ENCODE peak calls at places on chromosomes 11 and 22, in five cellular contexts. Y, B, Q, P and M are unnamed samples.

GRCh38 chr11:63840356-63841060 is 1.6 kb downstream of the MARK2 start:
- DNase-seq in Y (no peak), B (peak), Q (no peak), P (no peak), M (peak)

GRCh38 chr11:10581481-10582019 is 13.1 kb upstream of the LYVE1 start:
- DNase-seq in Y (no peak), B (peak), Q (peak), P (peak), M (peak)

GRCh38 chr11:94933225-94934130 is 39.9 kb downstream of the CWC15 start:
- DNase-seq in Y (peak), B (peak), Q (no peak), P (peak), M (no peak)

GRCh38 chr11:98107736-98108135 is 913.0 kb upstream of the CNTN5 start:
- DNase-seq in Y (peak), B (no peak), Q (no peak), P (no peak), M (no peak)

GRCh38 chr11:79025622-79026021 is 415.2 kb downstream of the TENM4 start:
- DNase-seq in Y (peak), B (no peak), Q (no peak), P (no peak), M (no peak)

GRCh38 chr11:108239076-108239475 is 16.2 kb downstream of the ATM start:
- DNase-seq in Y (no peak), B (no peak), Q (no peak), P (no peak), M (no peak)

GRCh38 chr11:15975742-15976141 is 380.6 kb downstream of the SOX6 start:
- DNase-seq in Y (no peak), B (no peak), Q (no peak), P (no peak), M (no peak)

GRCh38 chr11:120134931-120135228 is 3.0 kb downstream of the TRIM29 start:
- DNase-seq in Y (no peak), B (no peak), Q (peak), P (no peak), M (no peak)

GRCh38 chr11:76288166-76288978 is 82.1 kb upstream of the WNT11 start:
- DNase-seq in Y (no peak), B (no peak), Q (no peak), P (no peak), M (no peak)

GRCh38 chr22:30423296-30423958 is 2.1 kb upstream of the MTFP1 start:
- DNase-seq in Y (no peak), B (peak), Q (peak), P (no peak), M (no peak)

GRCh38 chr11:76242004-76242779 is 35.9 kb upstream of the WNT11 start:
- DNase-seq in Y (no peak), B (no peak), Q (peak), P (no peak), M (no peak)

GRCh38 chr11:122633219-122633829 is 22.2 kb upstream of the UBASH3B start:
- DNase-seq in Y (peak), B (peak), Q (no peak), P (peak), M (peak)

GRCh38 chr11:135027461-135027860 is 615.4 kb upstream of the B3GAT1 start:
- DNase-seq in Y (peak), B (peak), Q (no peak), P (no peak), M (peak)

GRCh38 chr22:41447435-41448188 is 1.0 kb upstream of the TOB2 start:
- DNase-seq in Y (peak), B (peak), Q (peak), P (peak), M (peak)

GRCh38 chr11:67697846-67698245 is 23.4 kb upstream of the ALDH3B2 start:
- DNase-seq in Y (no peak), B (no peak), Q (no peak), P (no peak), M (no peak)

GRCh38 chr11:69173925-69174591 is 18.3 kb downstream of the SMIM38 start:
- DNase-seq in Y (peak), B (peak), Q (no peak), P (peak), M (peak)

GRCh38 chr11:62573006-62573591 is 592 bp downstream of the EEF1G start:
- DNase-seq in Y (no peak), B (no peak), Q (no peak), P (no peak), M (peak)

GRCh38 chr11:10414181-10414580 is 40.9 kb upstream of the AMPD3 start:
- DNase-seq in Y (no peak), B (no peak), Q (no peak), P (no peak), M (no peak)

GRCh38 chr11:58658553-58659080 is 36.2 kb downstream of the CNTF start:
- DNase-seq in Y (no peak), B (peak), Q (no peak), P (no peak), M (peak)

GRCh38 chr11:111838054-111838453 is 33.3 kb downstream of the ALG9 start:
- DNase-seq in Y (no peak), B (no peak), Q (no peak), P (no peak), M (no peak)

GRCh38 chr11:74330065-74330858 is 18.8 kb upstream of the P4HA3 start:
- DNase-seq in Y (peak), B (peak), Q (no peak), P (peak), M (peak)

GRCh38 chr11:30855383-30856006 is 269.3 kb upstream of the MPPED2 start:
- DNase-seq in Y (peak), B (no peak), Q (no peak), P (no peak), M (peak)

DNA sequence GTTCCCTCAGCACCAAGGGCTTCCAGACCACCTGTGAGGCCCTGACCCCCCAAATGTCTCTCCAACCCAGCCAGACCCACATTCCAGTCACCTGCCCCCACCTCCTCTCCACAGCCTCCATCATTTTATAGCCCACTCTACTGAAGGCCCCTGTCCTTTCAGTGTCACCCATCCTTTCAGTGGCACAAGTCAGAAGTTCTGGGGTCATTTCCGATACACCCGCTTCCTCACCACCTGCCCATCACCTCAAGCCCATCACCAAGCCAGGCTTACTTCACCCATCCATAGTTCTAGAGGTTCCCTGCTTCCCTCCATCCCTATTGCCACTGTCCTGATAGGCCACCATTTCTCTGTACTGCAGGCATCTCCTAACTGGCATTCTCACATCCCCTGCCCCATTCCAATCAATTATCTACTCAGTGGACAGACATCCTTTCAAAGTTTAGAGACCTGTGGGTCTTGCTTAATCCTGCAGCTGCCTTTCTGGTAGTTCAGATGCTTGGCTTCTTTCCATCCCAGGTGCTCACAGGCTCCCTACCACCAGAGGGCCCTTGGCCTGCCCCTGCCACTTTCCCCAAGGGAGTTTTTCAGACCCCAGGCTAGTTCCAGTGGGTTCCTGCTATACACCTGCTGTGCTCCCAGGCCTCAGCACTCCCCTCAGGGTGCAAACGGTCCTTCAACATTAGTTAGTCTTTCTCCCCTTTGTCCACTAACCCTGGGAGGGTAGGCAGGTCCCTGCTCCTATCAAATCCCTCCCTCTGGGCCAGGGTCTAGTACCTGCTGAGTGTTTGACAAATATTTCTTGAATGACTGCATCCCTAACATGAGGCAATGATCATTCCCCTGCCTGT is 7.6 kb downstream of the KCNQ1OT1 start:
- DNase-seq in Y (no peak), B (no peak), Q (no peak), P (no peak), M (peak)
- TF ChIP-seq CTCF in Y (no peak), B (peak), Q (peak), P (peak), M (peak)

GRCh38 chr22:49045276-49045675 is 782.4 kb downstream of the BRD1 start:
- DNase-seq in Y (no peak), B (no peak), Q (no peak), P (no peak), M (no peak)

GRCh38 chr22:49046000-49046545 is 781.6 kb downstream of the BRD1 start:
- DNase-seq in Y (no peak), B (no peak), Q (no peak), P (no peak), M (no peak)

GRCh38 chr22:49048591-49048990 is 779.1 kb downstream of the BRD1 start:
- DNase-seq in Y (no peak), B (no peak), Q (no peak), P (no peak), M (no peak)

GRCh38 chr22:49047461-49047860 is 780.2 kb downstream of the BRD1 start:
- DNase-seq in Y (no peak), B (no peak), Q (no peak), P (no peak), M (no peak)

DNA sequence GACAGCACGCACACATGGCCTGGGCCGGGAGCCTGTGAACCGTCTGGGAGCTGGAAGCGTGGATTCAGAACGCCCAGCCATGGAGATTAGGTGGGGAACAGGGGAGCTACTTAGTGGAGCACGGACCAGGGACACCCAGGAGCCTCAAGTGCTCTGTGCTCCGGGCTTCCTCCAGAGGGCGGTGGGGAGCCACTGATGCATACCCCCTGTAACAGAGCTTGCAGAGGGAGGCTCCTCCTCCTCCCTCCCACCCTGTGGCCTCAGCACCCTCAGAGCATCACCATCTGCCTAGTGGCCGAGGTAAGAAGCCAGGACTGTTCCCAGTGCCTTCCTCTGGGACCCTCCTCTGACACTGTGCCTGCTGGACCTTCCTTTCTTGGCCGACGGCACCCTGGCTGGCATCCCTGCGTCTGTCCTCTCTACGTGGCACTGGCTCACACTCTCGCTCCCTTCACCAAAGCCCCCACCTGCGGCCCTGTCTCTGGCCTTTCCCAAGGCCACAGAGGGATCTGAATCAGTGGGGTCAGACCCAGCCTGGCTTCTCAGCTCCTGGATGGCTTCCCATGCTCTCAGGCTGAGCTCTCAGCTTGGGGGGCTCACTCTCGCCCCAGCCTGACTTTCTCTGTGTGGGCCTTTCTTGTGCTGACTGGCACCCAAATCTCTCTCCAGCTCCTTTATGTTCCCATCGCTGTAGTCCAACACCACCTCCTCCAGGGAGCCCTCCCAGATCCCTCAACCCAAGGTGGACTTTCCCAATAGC is 780.9 kb downstream of the BRD1 start:
- DNase-seq in Y (no peak), B (no peak), Q (no peak), P (no peak), M (no peak)
- TF ChIP-seq CTCF in Y (no peak), B (no peak), Q (peak), P (no peak), M (no peak)

GRCh38 chr11:118896472-118896913 is 12.8 kb downstream of the CXCR5 start:
- DNase-seq in Y (no peak), B (no peak), Q (no peak), P (no peak), M (no peak)
- TF ChIP-seq CTCF in Y (no peak), B (no peak), Q (no peak), P (no peak), M (no peak)

GRCh38 chr11:70944636-70945035 is 307.7 kb downstream of the SHANK2 start:
- DNase-seq in Y (no peak), B (no peak), Q (no peak), P (no peak), M (no peak)
- TF ChIP-seq CTCF in Y (no peak), B (no peak), Q (no peak), P (peak), M (no peak)

GRCh38 chr22:50699754-50700386 is 27.2 kb downstream of the SHANK3 start:
- DNase-seq in Y (no peak), B (no peak), Q (peak), P (no peak), M (no peak)
- TF ChIP-seq CTCF in Y (no peak), B (no peak), Q (no peak), P (peak), M (no peak)

GRCh38 chr11:20397281-20397680 is 9.8 kb downstream of the PRMT3 start:
- DNase-seq in Y (peak), B (peak), Q (no peak), P (peak), M (peak)
- TF ChIP-seq CTCF in Y (peak), B (peak), Q (peak), P (peak), M (peak)

DNA sequence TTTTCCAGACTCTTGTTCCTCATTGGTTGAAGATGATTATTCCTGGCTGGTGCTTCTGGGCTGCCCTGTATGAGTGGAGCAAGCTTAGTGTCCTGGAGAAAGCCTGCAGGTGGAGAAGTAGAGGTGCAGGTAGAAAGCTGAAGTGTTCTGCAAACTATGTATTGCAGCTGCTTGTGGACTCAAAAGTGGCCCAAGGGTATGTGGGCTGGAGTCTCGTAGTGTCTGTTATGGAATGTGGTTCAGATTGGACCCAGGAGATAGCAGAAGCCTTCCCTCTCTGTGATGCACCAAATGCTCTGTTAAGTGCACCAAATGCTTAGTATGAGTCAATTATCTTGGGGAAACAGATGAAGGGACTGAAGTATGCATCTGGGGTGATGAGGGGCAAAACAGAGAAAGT is 122.8 kb upstream of the CCDC90B start:
- DNase-seq in Y (no peak), B (no peak), Q (no peak), P (no peak), M (no peak)
- TF ChIP-seq CTCF in Y (no peak), B (no peak), Q (no peak), P (no peak), M (no peak)

GRCh38 chr22:46027219-46028068 is 50.5 kb upstream of the WNT7B start:
- DNase-seq in Y (no peak), B (no peak), Q (peak), P (no peak), M (no peak)
- TF ChIP-seq CTCF in Y (no peak), B (no peak), Q (peak), P (peak), M (no peak)

DNA sequence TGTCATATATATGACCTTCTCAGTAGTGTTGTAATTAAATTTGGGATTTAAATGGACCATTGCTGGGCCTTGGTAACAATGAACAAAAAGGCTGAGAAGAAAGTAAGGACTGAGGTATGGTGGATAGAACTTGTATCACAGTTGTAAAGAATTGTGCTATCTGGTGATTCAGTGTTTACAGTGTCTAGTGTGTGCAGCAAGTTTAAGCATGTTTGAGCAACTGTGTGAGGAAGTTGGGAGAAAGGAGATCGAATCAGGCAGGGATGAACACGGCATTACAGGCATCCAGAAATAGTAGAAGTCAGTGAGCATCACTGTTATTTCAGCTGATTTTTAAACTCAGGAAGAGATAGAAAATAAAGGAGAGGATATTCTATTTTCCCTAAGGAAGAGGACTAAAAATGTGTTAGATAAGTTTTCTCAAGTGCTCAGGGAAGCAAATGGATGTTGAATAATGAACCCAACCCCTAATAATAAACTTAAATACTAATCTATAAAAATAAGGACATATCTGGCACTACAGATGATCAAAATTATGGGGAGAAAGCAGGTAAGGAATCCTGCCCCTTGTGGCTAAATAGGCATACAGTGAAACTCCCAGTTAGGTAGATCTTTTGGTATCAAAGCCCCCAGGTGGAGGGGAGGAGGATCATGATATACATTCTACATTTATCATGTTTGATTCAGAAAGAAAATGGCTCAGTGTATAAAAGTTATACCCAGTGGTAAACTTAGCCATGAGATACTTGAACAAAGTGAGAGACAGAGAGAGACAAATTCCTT is 361.0 kb upstream of the ANO3 start:
- DNase-seq in Y (no peak), B (peak), Q (no peak), P (no peak), M (peak)
- TF ChIP-seq CTCF in Y (peak), B (peak), Q (no peak), P (peak), M (peak)

DNA sequence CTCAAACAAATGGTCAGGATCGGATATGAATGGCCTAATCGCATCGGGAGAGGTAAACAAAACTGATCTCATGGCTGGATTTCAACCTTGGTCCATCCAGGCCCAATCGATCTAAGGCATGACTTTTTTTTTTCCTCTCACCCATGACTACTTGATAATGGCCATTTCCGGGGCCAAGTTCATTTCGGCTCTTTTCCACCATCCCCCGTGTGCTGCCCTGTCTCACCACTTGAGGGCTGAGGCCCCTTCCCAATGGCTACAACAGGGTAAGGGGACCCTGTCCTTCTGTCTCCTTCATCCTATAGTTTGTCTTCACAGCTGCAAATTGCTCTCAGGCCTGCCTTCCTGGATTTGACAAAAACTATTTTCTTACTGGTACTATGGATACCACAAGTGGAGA is 26.7 kb downstream of the GRAP2 start:
- DNase-seq in Y (no peak), B (no peak), Q (no peak), P (no peak), M (no peak)
- TF ChIP-seq CTCF in Y (no peak), B (no peak), Q (no peak), P (no peak), M (no peak)